ENCODE peak calls at places on chromosomes 3 and 15, in nine cellular contexts. O is stimulated activated CD4-positive, alpha-beta T cell treated with anti-CD3 and anti-CD28 coated beads, Interleukin-1b, Interleukin-23, amount 100 ng/mL, for 4 hours; Z is AG20443; A is activated naive CD4-positive, alpha-beta T cell treated with anti-CD3 and anti-CD28 coated beads for 36 hours; C is stimulated activated CD8-positive, alpha-beta memory T cell treated with anti-CD3 and anti-CD28 coated beads, Interleukin-4, amount 100 ng/mL, for 48 hours; Q is HS-27A; G is AG10803; K is anterior cingulate cortex; E is GM13976. W is an unnamed sample.

GRCh38 chr15:67930720-67931119 is 90.9 kb upstream of the RNU6-1 start:
- DNase-seq in O (no peak), Z (no peak), A (no peak), C (no peak), Q (no peak), G (no peak), K (no peak), E (no peak), W (no peak)

GRCh38 chr3:180284331-180285110 is 247.8 kb upstream of the PEX5L start:
- DNase-seq in O (no peak), Z (no peak), A (no peak), C (no peak), Q (no peak), G (peak), K (no peak), E (no peak), W (no peak)

GRCh38 chr3:121111914-121112612 is 204.1 kb downstream of the STXBP5L start:
- DNase-seq in O (no peak), Z (no peak), A (no peak), C (no peak), Q (no peak), G (no peak), K (no peak), E (no peak), W (no peak)

GRCh38 chr3:193774272-193774915 is 181.4 kb downstream of the OPA1 start:
- DNase-seq in O (no peak), Z (no peak), A (no peak), C (no peak), Q (no peak), G (no peak), K (no peak), E (no peak), W (no peak)

GRCh38 chr3:159982442-159982841 is 6.2 kb upstream of the IL12A start:
- DNase-seq in O (no peak), Z (no peak), A (no peak), C (no peak), Q (no peak), G (no peak), K (no peak), E (no peak), W (no peak)

GRCh38 chr3:120284702-120285507 is at the start of gene GPR156:
- DNase-seq in O (no peak), Z (peak), A (no peak), C (no peak), Q (no peak), G (peak), K (no peak), E (peak), W (no peak)

GRCh38 chr15:39228889-39229288 is 352.0 kb upstream of the THBS1 start:
- DNase-seq in O (no peak), Z (no peak), A (no peak), C (no peak), Q (no peak), G (no peak), K (no peak), E (no peak), W (no peak)

GRCh38 chr15:85730001-85730820 is 64.5 kb downstream of the KLHL25 start:
- DNase-seq in O (peak), Z (peak), A (peak), C (no peak), Q (peak), G (peak), K (peak), E (peak), W (no peak)

GRCh38 chr15:30953731-30954378 is 37.6 kb downstream of the MTMR10 start:
- DNase-seq in O (no peak), Z (peak), A (peak), C (peak), Q (peak), G (peak), K (no peak), E (no peak), W (no peak)

GRCh38 chr3:11389570-11390268 is 117.5 kb downstream of the ATG7 start:
- DNase-seq in O (no peak), Z (peak), A (no peak), C (no peak), Q (no peak), G (peak), K (no peak), E (no peak), W (no peak)

GRCh38 chr3:195549931-195550519 is 6.9 kb upstream of the PPP1R2 start:
- DNase-seq in O (peak), Z (no peak), A (peak), C (peak), Q (no peak), G (no peak), K (no peak), E (peak), W (no peak)

GRCh38 chr3:102087236-102087635 is 237.9 kb downstream of the NFKBIZ start:
- DNase-seq in O (no peak), Z (no peak), A (no peak), C (no peak), Q (no peak), G (no peak), K (no peak), E (no peak), W (no peak)

GRCh38 chr15:92011611-92012367 is 158.3 kb downstream of the SLCO3A1 start:
- DNase-seq in O (no peak), Z (peak), A (peak), C (peak), Q (no peak), G (peak), K (no peak), E (no peak), W (no peak)

GRCh38 chr3:48077835-48078234 is 61.6 kb upstream of the MAP4 start:
- DNase-seq in O (no peak), Z (peak), A (no peak), C (no peak), Q (no peak), G (peak), K (no peak), E (no peak), W (no peak)

GRCh38 chr15:70757627-70758026 is 5.7 kb downstream of the UACA start:
- DNase-seq in O (no peak), Z (no peak), A (no peak), C (no peak), Q (no peak), G (no peak), K (no peak), E (no peak), W (no peak)

GRCh38 chr3:190586631-190587000 is 72.7 kb downstream of the IL1RAP start:
- DNase-seq in O (peak), Z (peak), A (peak), C (peak), Q (peak), G (peak), K (no peak), E (no peak), W (no peak)

GRCh38 chr3:31977736-31978135 is 3.3 kb downstream of the OSBPL10 start:
- DNase-seq in O (no peak), Z (no peak), A (no peak), C (no peak), Q (no peak), G (no peak), K (no peak), E (no peak), W (no peak)

GRCh38 chr15:68025860-68026424 is 28.2 kb upstream of the PIAS1 start:
- DNase-seq in O (no peak), Z (no peak), A (no peak), C (no peak), Q (no peak), G (no peak), K (no peak), E (no peak), W (no peak)

GRCh38 chr3:29291982-29292363 is 11.1 kb downstream of the RBMS3 start:
- DNase-seq in O (no peak), Z (no peak), A (no peak), C (no peak), Q (no peak), G (no peak), K (no peak), E (no peak), W (no peak)

GRCh38 chr3:196813903-196814302 is 53.8 kb upstream of the SENP5 start:
- DNase-seq in O (no peak), Z (no peak), A (no peak), C (no peak), Q (no peak), G (no peak), K (no peak), E (no peak), W (no peak)

GRCh38 chr15:40006003-40006402 is 33.0 kb downstream of the SRP14 start:
- DNase-seq in O (no peak), Z (no peak), A (no peak), C (no peak), Q (no peak), G (peak), K (no peak), E (no peak), W (no peak)

GRCh38 chr15:34628577-34629152 is 45.2 kb upstream of the GOLGA8B start:
- DNase-seq in O (no peak), Z (no peak), A (no peak), C (no peak), Q (no peak), G (no peak), K (no peak), E (no peak), W (no peak)

GRCh38 chr15:49135342-49135857 is 20.0 kb downstream of the COPS2 start:
- DNase-seq in O (no peak), Z (no peak), A (no peak), C (no peak), Q (no peak), G (no peak), K (no peak), E (no peak), W (no peak)

GRCh38 chr15:78880242-78880533 is 7.5 kb downstream of the MORF4L1 start:
- DNase-seq in O (no peak), Z (peak), A (no peak), C (no peak), Q (no peak), G (peak), K (no peak), E (no peak), W (no peak)

GRCh38 chr15:60682615-60683014 is 203.7 kb upstream of the ICE2 start:
- DNase-seq in O (no peak), Z (no peak), A (no peak), C (no peak), Q (no peak), G (peak), K (no peak), E (no peak), W (no peak)

GRCh38 chr15:65368300-65368617 is 9.5 kb downstream of the IGDCC3 start:
- DNase-seq in O (no peak), Z (no peak), A (no peak), C (no peak), Q (no peak), G (no peak), K (peak), E (no peak), W (peak)